ENCODE peak calls at places on chromosomes 2 and 18, in seven cellular contexts. N is H54; V is CD8-positive, alpha-beta memory T cell; B is T-cell; A is NB4; E is A172; R is NCI-H1436. H is an unnamed sample.

GRCh38 chr2:234135750-234136221 is 85.3 kb downstream of the SPP2 start:
- DNase-seq in N (peak), V (peak), B (peak), A (peak), E (peak), R (peak), H (peak)

GRCh38 chr2:40095003-40095402 is 315.9 kb upstream of the THUMPD2 start:
- DNase-seq in N (no peak), V (no peak), B (no peak), A (no peak), E (peak), R (no peak), H (no peak)

GRCh38 chr18:65468881-65469280 is 281.9 kb upstream of the CDH7 start:
- DNase-seq in N (no peak), V (no peak), B (no peak), A (no peak), E (no peak), R (no peak), H (no peak)

GRCh38 chr18:44851806-44852205 is 171.1 kb downstream of the SETBP1 start:
- DNase-seq in N (no peak), V (no peak), B (no peak), A (no peak), E (no peak), R (peak), H (no peak)

GRCh38 chr18:9803698-9804516 is 81.9 kb upstream of the TXNDC2 start:
- DNase-seq in N (no peak), V (no peak), B (no peak), A (no peak), E (no peak), R (no peak), H (no peak)

GRCh38 chr2:39266139-39266805 is 22.5 kb upstream of the CDKL4 start:
- DNase-seq in N (no peak), V (no peak), B (no peak), A (peak), E (no peak), R (no peak), H (no peak)

GRCh38 chr2:3631161-3631850 is 26.7 kb upstream of the ALLC start:
- DNase-seq in N (no peak), V (no peak), B (no peak), A (no peak), E (no peak), R (no peak), H (no peak)

GRCh38 chr18:46283268-46283667 is 179.1 kb downstream of the HAUS1 start:
- DNase-seq in N (no peak), V (no peak), B (no peak), A (no peak), E (no peak), R (no peak), H (no peak)

GRCh38 chr18:62973689-62974088 is 258.3 kb downstream of the PHLPP1 start:
- DNase-seq in N (no peak), V (no peak), B (no peak), A (no peak), E (no peak), R (no peak), H (no peak)

GRCh38 chr2:118913131-118913804 is 28.7 kb upstream of the MARCO start:
- DNase-seq in N (no peak), V (no peak), B (no peak), A (no peak), E (peak), R (no peak), H (no peak)

GRCh38 chr2:239777219-239777618 is 247.9 kb downstream of the NDUFA10 start:
- DNase-seq in N (no peak), V (no peak), B (no peak), A (no peak), E (no peak), R (no peak), H (no peak)

GRCh38 chr2:218834685-218835084 is 3.1 kb upstream of the PRKAG3 start:
- DNase-seq in N (peak), V (no peak), B (no peak), A (peak), E (peak), R (no peak), H (no peak)

GRCh38 chr2:1817256-1818127 is 73.2 kb upstream of the PXDN start:
- DNase-seq in N (peak), V (no peak), B (peak), A (peak), E (peak), R (no peak), H (peak)

GRCh38 chr2:196750977-196751631 is 48.4 kb downstream of the GTF3C3 start:
- DNase-seq in N (peak), V (peak), B (peak), A (peak), E (peak), R (peak), H (peak)

GRCh38 chr2:147860009-147860408 is 15.2 kb downstream of the ACVR2A start:
- DNase-seq in N (no peak), V (no peak), B (no peak), A (no peak), E (no peak), R (no peak), H (no peak)

GRCh38 chr2:102910724-102911123 is 148.9 kb downstream of the TMEM182 start:
- DNase-seq in N (no peak), V (no peak), B (no peak), A (no peak), E (no peak), R (no peak), H (no peak)

GRCh38 chr18:55206941-55207340 is 247.7 kb upstream of the CCDC68 start:
- DNase-seq in N (no peak), V (no peak), B (no peak), A (no peak), E (no peak), R (no peak), H (no peak)

GRCh38 chr2:26168785-26169184 is 4.1 kb upstream of the GAREM2 start:
- DNase-seq in N (no peak), V (no peak), B (no peak), A (no peak), E (no peak), R (no peak), H (no peak)

GRCh38 chr2:8525582-8526402 is 156.1 kb upstream of the ID2 start:
- DNase-seq in N (no peak), V (no peak), B (no peak), A (peak), E (no peak), R (peak), H (no peak)

GRCh38 chr18:28005164-28005563 is 171.8 kb downstream of the CDH2 start:
- DNase-seq in N (no peak), V (no peak), B (no peak), A (no peak), E (no peak), R (no peak), H (no peak)

GRCh38 chr2:109438773-109439191 is 175.0 kb downstream of the SEPTIN10 start:
- DNase-seq in N (peak), V (no peak), B (no peak), A (no peak), E (peak), R (no peak), H (no peak)

GRCh38 chr2:225894240-225894980 is 494.9 kb downstream of the NYAP2 start:
- DNase-seq in N (no peak), V (no peak), B (no peak), A (no peak), E (peak), R (no peak), H (no peak)

GRCh38 chr2:122519366-122519765 is 763.9 kb downstream of the TSN start:
- DNase-seq in N (no peak), V (no peak), B (no peak), A (peak), E (peak), R (no peak), H (no peak)